ENCODE peak calls at places on chromosomes 12 and 14, in nine cellular contexts. One of them, this sample, is unnamed.

GRCh38 chr14:20802341-20803084 is at the start of gene RNASE1:
- DNase-seq in H7: no peak
- DNase-seq in mesothelial cell of epicardium: no peak
- DNase-seq in OCI-LY7: no peak
- DNase-seq in Panc1: no peak
- DNase-seq in kidney tubule cell: no peak
- DNase-seq in HEK293T: no peak
- DNase-seq in foreskin keratinocyte: no peak
- DNase-seq in fibroblast of gingiva: no peak
- DNase-seq in this sample: no peak

GRCh38 chr14:102840801-102841528 is 63.7 kb downstream of the TRAF3 start:
- DNase-seq in Panc1: no peak
- DNase-seq in HEK293T: no peak
- DNase-seq in fibroblast of gingiva: no peak
- DNase-seq in kidney tubule cell: no peak
- DNase-seq in foreskin keratinocyte: no peak
- DNase-seq in H7: peak
- DNase-seq in mesothelial cell of epicardium: no peak
- DNase-seq in OCI-LY7: no peak
- DNase-seq in this sample: no peak

GRCh38 chr12:47079365-47079893 is at the start of gene PCED1B:
- DNase-seq in OCI-LY7: peak
- DNase-seq in kidney tubule cell: peak
- DNase-seq in HEK293T: peak
- DNase-seq in foreskin keratinocyte: no peak
- DNase-seq in H7: no peak
- DNase-seq in fibroblast of gingiva: peak
- DNase-seq in mesothelial cell of epicardium: no peak
- DNase-seq in Panc1: no peak
- DNase-seq in this sample: peak

GRCh38 chr14:67567654-67568053 is 32.4 kb downstream of the PIGH start:
- DNase-seq in H7: no peak
- DNase-seq in Panc1: no peak
- DNase-seq in OCI-LY7: no peak
- DNase-seq in foreskin keratinocyte: no peak
- DNase-seq in mesothelial cell of epicardium: no peak
- DNase-seq in kidney tubule cell: peak
- DNase-seq in HEK293T: no peak
- DNase-seq in fibroblast of gingiva: no peak
- DNase-seq in this sample: no peak

GRCh38 chr14:94009767-94010166 is 12.7 kb downstream of the CCDC197 start:
- DNase-seq in foreskin keratinocyte: peak
- DNase-seq in OCI-LY7: no peak
- DNase-seq in fibroblast of gingiva: no peak
- DNase-seq in Panc1: no peak
- DNase-seq in mesothelial cell of epicardium: no peak
- DNase-seq in H7: no peak
- DNase-seq in HEK293T: no peak
- DNase-seq in kidney tubule cell: peak
- DNase-seq in this sample: no peak

GRCh38 chr14:68018598-68018997 is 199.0 kb downstream of the RAD51B start:
- DNase-seq in Panc1: no peak
- DNase-seq in kidney tubule cell: peak
- DNase-seq in fibroblast of gingiva: no peak
- DNase-seq in HEK293T: no peak
- DNase-seq in foreskin keratinocyte: peak
- DNase-seq in H7: no peak
- DNase-seq in mesothelial cell of epicardium: no peak
- DNase-seq in OCI-LY7: no peak
- DNase-seq in this sample: no peak

GRCh38 chr14:37198273-37198598 is 499 bp downstream of the MIPOL1 start:
- DNase-seq in H7: no peak
- DNase-seq in Panc1: no peak
- DNase-seq in mesothelial cell of epicardium: no peak
- DNase-seq in HEK293T: no peak
- DNase-seq in fibroblast of gingiva: no peak
- DNase-seq in OCI-LY7: no peak
- DNase-seq in kidney tubule cell: no peak
- DNase-seq in foreskin keratinocyte: no peak
- DNase-seq in this sample: no peak

GRCh38 chr12:55372521-55372920 is 9.7 kb downstream of the OR6C75 start:
- DNase-seq in kidney tubule cell: no peak
- DNase-seq in foreskin keratinocyte: no peak
- DNase-seq in mesothelial cell of epicardium: no peak
- DNase-seq in H7: no peak
- DNase-seq in fibroblast of gingiva: no peak
- DNase-seq in Panc1: no peak
- DNase-seq in OCI-LY7: no peak
- DNase-seq in HEK293T: no peak
- DNase-seq in this sample: no peak

GRCh38 chr14:75340921-75341320 is 62.3 kb downstream of the FOS start:
- DNase-seq in Panc1: no peak
- DNase-seq in kidney tubule cell: no peak
- DNase-seq in H7: no peak
- DNase-seq in fibroblast of gingiva: peak
- DNase-seq in mesothelial cell of epicardium: no peak
- DNase-seq in foreskin keratinocyte: no peak
- DNase-seq in OCI-LY7: peak
- DNase-seq in HEK293T: no peak
- DNase-seq in this sample: no peak

GRCh38 chr12:124233041-124233836 is 61.7 kb upstream of the RFLNA start:
- DNase-seq in fibroblast of gingiva: no peak
- DNase-seq in foreskin keratinocyte: peak
- DNase-seq in kidney tubule cell: peak
- DNase-seq in OCI-LY7: no peak
- DNase-seq in mesothelial cell of epicardium: no peak
- DNase-seq in H7: no peak
- DNase-seq in HEK293T: no peak
- DNase-seq in Panc1: no peak
- DNase-seq in this sample: no peak

GRCh38 chr12:100399095-100399494 is 42.2 kb downstream of the SLC17A8 start:
- DNase-seq in OCI-LY7: no peak
- DNase-seq in HEK293T: no peak
- DNase-seq in foreskin keratinocyte: no peak
- DNase-seq in mesothelial cell of epicardium: no peak
- DNase-seq in kidney tubule cell: no peak
- DNase-seq in fibroblast of gingiva: no peak
- DNase-seq in H7: no peak
- DNase-seq in Panc1: no peak
- DNase-seq in this sample: no peak

GRCh38 chr12:90871697-90872096 is 83.3 kb downstream of the CCER1 start:
- DNase-seq in OCI-LY7: no peak
- DNase-seq in Panc1: no peak
- DNase-seq in foreskin keratinocyte: no peak
- DNase-seq in HEK293T: no peak
- DNase-seq in mesothelial cell of epicardium: no peak
- DNase-seq in H7: no peak
- DNase-seq in kidney tubule cell: peak
- DNase-seq in fibroblast of gingiva: no peak
- DNase-seq in this sample: no peak

GRCh38 chr14:96037891-96038557 is 1.1 kb upstream of the C14orf132 start:
- DNase-seq in mesothelial cell of epicardium: no peak
- DNase-seq in fibroblast of gingiva: no peak
- DNase-seq in HEK293T: peak
- DNase-seq in kidney tubule cell: no peak
- DNase-seq in Panc1: no peak
- DNase-seq in OCI-LY7: no peak
- DNase-seq in foreskin keratinocyte: peak
- DNase-seq in H7: peak
- DNase-seq in this sample: peak

GRCh38 chr12:68792952-68793351 is 15.0 kb upstream of the MDM2 start:
- DNase-seq in foreskin keratinocyte: no peak
- DNase-seq in fibroblast of gingiva: no peak
- DNase-seq in H7: peak
- DNase-seq in kidney tubule cell: no peak
- DNase-seq in Panc1: no peak
- DNase-seq in HEK293T: peak
- DNase-seq in mesothelial cell of epicardium: no peak
- DNase-seq in OCI-LY7: peak
- DNase-seq in this sample: peak

This sample was measured in T47D.